ENCODE peak calls at places on chromosome 18, in six cellular contexts. A is NCI-H2081; C is non-pigmented ciliary epithelial cell; X is stimulated activated CD8-positive, alpha-beta memory T cell treated with anti-CD3 and anti-CD28 coated beads, Interleukin-4, amount 100 ng/mL, for 4 hours; K is pancreas; M is hypothalamus. H is an unnamed sample.

GRCh38 chr18:31723998-31724711 is 36.5 kb downstream of the SLC25A52 start:
- DNase-seq in M (no peak), X (no peak), C (no peak), K (peak), A (no peak), H (no peak)

GRCh38 chr18:74450626-74451025 is 6.5 kb downstream of the DIPK1C start:
- DNase-seq in A (no peak), M (no peak), C (no peak), X (no peak), K (no peak), H (no peak)

GRCh38 chr18:65093341-65093740 is 657.5 kb upstream of the CDH7 start:
- DNase-seq in K (no peak), C (no peak), X (no peak), A (no peak), M (no peak), H (no peak)

GRCh38 chr18:46843372-46843771 is 73.9 kb downstream of the PIAS2 start:
- DNase-seq in A (no peak), X (no peak), M (no peak), C (no peak), K (no peak), H (no peak)

GRCh38 chr18:21262244-21262643 is 20.2 kb downstream of the GREB1L start:
- DNase-seq in C (no peak), K (no peak), A (no peak), M (no peak), X (no peak), H (no peak)

GRCh38 chr18:23422751-23423418 is 30.2 kb upstream of the RIOK3 start:
- DNase-seq in C (no peak), A (no peak), K (no peak), X (no peak), M (no peak), H (no peak)

GRCh38 chr18:42480521-42480920 is 525.5 kb downstream of the PIK3C3 start:
- DNase-seq in M (no peak), K (no peak), C (no peak), X (no peak), A (peak), H (no peak)

GRCh38 chr18:6327485-6327884 is 87.2 kb downstream of the L3MBTL4 start:
- DNase-seq in X (no peak), C (no peak), K (no peak), A (no peak), M (no peak), H (no peak)

GRCh38 chr18:70326255-70326654 is 37.4 kb downstream of the SOCS6 start:
- DNase-seq in X (no peak), A (no peak), K (no peak), M (no peak), C (no peak), H (no peak)

GRCh38 chr18:14974088-14974487 is 226.1 kb downstream of the ANKRD30B start:
- DNase-seq in X (no peak), M (no peak), C (no peak), K (no peak), A (no peak), H (no peak)

GRCh38 chr18:9017900-9018217 is 84.6 kb upstream of the NDUFV2 start:
- DNase-seq in A (no peak), M (no peak), C (no peak), K (no peak), X (no peak), H (no peak)

GRCh38 chr18:79554945-79555645 is 124.5 kb upstream of the CTDP1 start:
- DNase-seq in M (no peak), C (no peak), K (no peak), X (no peak), A (no peak), H (no peak)

GRCh38 chr18:50194623-50195532 is at the start of gene MYO5B:
- DNase-seq in X (no peak), M (no peak), C (no peak), A (peak), K (peak), H (no peak)

GRCh38 chr18:50297621-50298442 is 10.3 kb upstream of the CXXC1 start:
- DNase-seq in C (no peak), X (no peak), M (no peak), A (peak), K (peak), H (no peak)

GRCh38 chr18:66872277-66872676 is 268.4 kb upstream of the CDH19 start:
- DNase-seq in A (peak), K (no peak), X (no peak), M (no peak), C (no peak), H (no peak)

GRCh38 chr18:35322486-35323258 is 21.5 kb downstream of the ZNF24 start:
- DNase-seq in C (no peak), X (no peak), K (no peak), A (no peak), M (no peak), H (no peak)

GRCh38 chr18:58536534-58537271 is 92.2 kb downstream of the ALPK2 start:
- DNase-seq in A (no peak), C (no peak), K (no peak), M (no peak), X (no peak), H (no peak)

GRCh38 chr18:45402485-45403056 is 212.7 kb upstream of the SLC14A2 start:
- DNase-seq in X (no peak), M (no peak), K (no peak), C (peak), A (no peak), H (peak)

GRCh38 chr18:12598181-12598921 is 59.6 kb downstream of the SPIRE1 start:
- DNase-seq in C (no peak), K (no peak), A (no peak), X (no peak), M (no peak), H (no peak)

GRCh38 chr18:24024425-24024824 is 9.9 kb downstream of the TTC39C start:
- DNase-seq in A (no peak), K (no peak), M (no peak), X (no peak), C (no peak), H (no peak)

GRCh38 chr18:38900445-38900844 is 1334.8 kb upstream of the CELF4 start:
- DNase-seq in C (no peak), A (no peak), X (no peak), K (no peak), M (no peak), H (no peak)